ENCODE peak calls at places on chromosome 6, in seven cellular contexts. O is HuH-7.5; G is stimulated activated CD4-positive, alpha-beta T cell treated with anti-CD3 and anti-CD28 coated beads, Interleukin-12 subunit alpha, Interleukin-12 subunit beta, amount 100 ng/mL, for 4 hours; W is brain microvascular endothelial cell; F is COLO829; N is stimulated activated CD8-positive, alpha-beta memory T cell treated with anti-CD3 and anti-CD28 coated beads, Interleukin-12 subunit alpha, Interleukin-12 subunit beta, amount 100 ng/mL, for 4 hours; L is NCI-H1417. E is an unnamed sample.

GRCh38 chr6:16854986-16855385 is 93.7 kb upstream of the ATXN1 start:
- DNase-seq in O (no peak), G (no peak), W (no peak), F (no peak), N (no peak), L (no peak), E (peak)

GRCh38 chr6:16539086-16539931 is 222.0 kb downstream of the ATXN1 start:
- DNase-seq in O (no peak), G (no peak), W (no peak), F (no peak), N (no peak), L (no peak), E (no peak)

GRCh38 chr6:142323377-142323776 is 21.6 kb downstream of the ADGRG6 start:
- DNase-seq in O (no peak), G (no peak), W (no peak), F (no peak), N (no peak), L (peak), E (no peak)

GRCh38 chr6:158311193-158311592 is 1.1 kb upstream of the TULP4 start:
- DNase-seq in O (no peak), G (no peak), W (no peak), F (no peak), N (no peak), L (no peak), E (no peak)

GRCh38 chr6:106199998-106200397 is 113.9 kb downstream of the PRDM1 start:
- DNase-seq in O (no peak), G (no peak), W (peak), F (no peak), N (no peak), L (no peak), E (no peak)

GRCh38 chr6:10355115-10355702 is 59.7 kb downstream of the TFAP2A start:
- DNase-seq in O (no peak), G (no peak), W (peak), F (no peak), N (no peak), L (no peak), E (no peak)

GRCh38 chr6:156720739-156721714 is 56.2 kb upstream of the ARID1B start:
- DNase-seq in O (no peak), G (no peak), W (peak), F (no peak), N (no peak), L (no peak), E (peak)

GRCh38 chr6:163711615-163712568 is 297.4 kb downstream of the QKI start:
- DNase-seq in O (no peak), G (no peak), W (no peak), F (no peak), N (no peak), L (no peak), E (no peak)

GRCh38 chr6:31858707-31859106 is 3.9 kb downstream of the NEU1 start:
- DNase-seq in O (no peak), G (no peak), W (no peak), F (no peak), N (no peak), L (no peak), E (no peak)

GRCh38 chr6:148907573-148907972 is 160.7 kb downstream of the UST start:
- DNase-seq in O (no peak), G (no peak), W (no peak), F (no peak), N (no peak), L (no peak), E (no peak)

GRCh38 chr6:319177-320131 is 27.2 kb downstream of the DUSP22 start:
- DNase-seq in O (no peak), G (no peak), W (no peak), F (no peak), N (no peak), L (no peak), E (no peak)

GRCh38 chr6:155936551-155936950 is 480.9 kb upstream of the NOX3 start:
- DNase-seq in O (no peak), G (no peak), W (peak), F (no peak), N (no peak), L (no peak), E (no peak)

GRCh38 chr6:140427842-140428241 is 1053.4 kb upstream of the CITED2 start:
- DNase-seq in O (no peak), G (no peak), W (no peak), F (no peak), N (no peak), L (no peak), E (no peak)

GRCh38 chr6:121748376-121748775 is 312.9 kb downstream of the GJA1 start:
- DNase-seq in O (no peak), G (no peak), W (no peak), F (no peak), N (no peak), L (no peak), E (no peak)

GRCh38 chr6:166275714-166276166 is 32.5 kb downstream of the PRR18 start:
- DNase-seq in O (peak), G (peak), W (peak), F (peak), N (peak), L (peak), E (peak)

GRCh38 chr6:39029156-39030011 is 19.2 kb upstream of the GLP1R start:
- DNase-seq in O (peak), G (peak), W (peak), F (peak), N (no peak), L (no peak), E (peak)

GRCh38 chr6:157516319-157517026 is 135.5 kb downstream of the ZDHHC14 start:
- DNase-seq in O (no peak), G (no peak), W (no peak), F (no peak), N (no peak), L (no peak), E (no peak)

GRCh38 chr6:165519316-165519715 is 143.7 kb downstream of the PDE10A start:
- DNase-seq in O (no peak), G (no peak), W (no peak), F (no peak), N (no peak), L (no peak), E (no peak)

GRCh38 chr6:89689732-89690131 is 51.2 kb upstream of the LYRM2 start:
- DNase-seq in O (no peak), G (no peak), W (peak), F (peak), N (no peak), L (peak), E (no peak)

GRCh38 chr6:107866606-107867301 is 42.6 kb upstream of the SCML4 start:
- DNase-seq in O (peak), G (no peak), W (peak), F (peak), N (no peak), L (peak), E (peak)

GRCh38 chr6:156021746-156022396 is 566.2 kb upstream of the NOX3 start:
- DNase-seq in O (no peak), G (no peak), W (peak), F (no peak), N (no peak), L (no peak), E (no peak)

GRCh38 chr6:85449818-85450577 is at the start of gene NT5E:
- DNase-seq in O (peak), G (peak), W (peak), F (peak), N (no peak), L (no peak), E (no peak)

GRCh38 chr6:106511274-106512047 is 117.8 kb downstream of the RTN4IP1 start:
- DNase-seq in O (no peak), G (no peak), W (no peak), F (no peak), N (peak), L (peak), E (peak)

GRCh38 chr6:141326426-141326825 is 806.3 kb upstream of the GJE1 start:
- DNase-seq in O (no peak), G (peak), W (peak), F (peak), N (peak), L (no peak), E (peak)

GRCh38 chr6:29552512-29553051 is 7.0 kb downstream of the UBD start:
- DNase-seq in O (no peak), G (no peak), W (peak), F (peak), N (no peak), L (no peak), E (peak)

GRCh38 chr6:54802775-54803631 is 43.6 kb upstream of the FAM83B start:
- DNase-seq in O (no peak), G (no peak), W (peak), F (no peak), N (no peak), L (no peak), E (no peak)

GRCh38 chr6:90583179-90583578 is 3.7 kb downstream of the MAP3K7 start:
- DNase-seq in O (no peak), G (no peak), W (no peak), F (no peak), N (no peak), L (no peak), E (no peak)

GRCh38 chr6:137115653-137116052 is 57.8 kb downstream of the IL22RA2 start:
- DNase-seq in O (no peak), G (no peak), W (no peak), F (no peak), N (no peak), L (peak), E (peak)

GRCh38 chr6:163457637-163458561 is 43.4 kb downstream of the QKI start:
- DNase-seq in O (no peak), G (no peak), W (peak), F (no peak), N (no peak), L (no peak), E (peak)

GRCh38 chr6:137261393-137262154 is 42.4 kb upstream of the IFNGR1 start:
- DNase-seq in O (no peak), G (no peak), W (peak), F (peak), N (no peak), L (no peak), E (no peak)

GRCh38 chr6:163814494-163815364 is 400.2 kb downstream of the QKI start:
- DNase-seq in O (no peak), G (no peak), W (peak), F (peak), N (no peak), L (no peak), E (no peak)

GRCh38 chr6:27053738-27054137 is 193.8 kb upstream of the PRSS16 start:
- DNase-seq in O (no peak), G (no peak), W (no peak), F (no peak), N (no peak), L (no peak), E (peak)

GRCh38 chr6:53827485-53827884 is 32.7 kb downstream of the LRRC1 start:
- DNase-seq in O (no peak), G (no peak), W (no peak), F (no peak), N (no peak), L (no peak), E (no peak)

GRCh38 chr6:165987483-165988305 is 180.0 kb downstream of the TBXT start:
- DNase-seq in O (no peak), G (no peak), W (peak), F (peak), N (no peak), L (no peak), E (peak)

GRCh38 chr6:31042801-31043200 is 32.5 kb downstream of the MUC22 start:
- DNase-seq in O (peak), G (peak), W (peak), F (peak), N (no peak), L (no peak), E (peak)

GRCh38 chr6:95309545-95309944 is 267.8 kb upstream of the MANEA start:
- DNase-seq in O (no peak), G (no peak), W (no peak), F (no peak), N (no peak), L (no peak), E (no peak)

GRCh38 chr6:63804381-63804956 is 168.9 kb downstream of the PHF3 start:
- DNase-seq in O (no peak), G (no peak), W (peak), F (no peak), N (no peak), L (no peak), E (no peak)